ENCODE peak calls at places on chromosome 1, in seven cellular contexts. T, I, M, R, C, Z and V are unnamed samples.
A peak's percentile ranks its signal among the peaks of the same experiment; 100 is the strongest.

GRCh38 chr1:238451006-238451405 is 560.3 kb upstream of the ZP4 start:
- DNase-seq in T (no peak), I (no peak), Z (no peak), R (no peak), C (no peak), M (no peak), V (no peak)

GRCh38 chr1:244369256-244370057 is 82.3 kb downstream of the ADSS2 start:
- DNase-seq in C (peak; percentile 68), M (no peak), I (no peak), Z (no peak), T (no peak), R (no peak), V (no peak)

GRCh38 chr1:5692649-5693048 is 299.6 kb downstream of the NPHP4 start:
- DNase-seq in R (no peak), M (no peak), I (no peak), T (no peak), Z (no peak), C (peak; percentile 26), V (no peak)

GRCh38 chr1:151565500-151566189 is 25.5 kb downstream of the TUFT1 start:
- DNase-seq in T (no peak), R (no peak), M (no peak), C (no peak), Z (no peak), I (no peak), V (no peak)

GRCh38 chr1:113871597-113872113 is at the start of gene PTPN22:
- DNase-seq in M (no peak), R (peak; percentile 9), I (peak; percentile 67), Z (no peak), T (peak; percentile 11), C (peak; percentile 72), V (peak; percentile 42)

GRCh38 chr1:12180315-12180714 is 13.5 kb downstream of the TNFRSF1B start:
- DNase-seq in Z (no peak), T (peak; percentile 65), I (no peak), C (peak; percentile 65), M (peak; percentile 86), R (no peak), V (peak; percentile 66)

GRCh38 chr1:203089651-203090045 is 3.8 kb upstream of the MYOG start:
- DNase-seq in C (no peak), T (no peak), M (no peak), Z (no peak), I (no peak), R (no peak), V (no peak)

GRCh38 chr1:64171797-64172281 is 31.6 kb upstream of the UBE2U start:
- DNase-seq in I (no peak), M (no peak), R (peak; percentile 46), Z (no peak), T (no peak), C (no peak), V (peak; percentile 79)

GRCh38 chr1:170134126-170134525 is 11.6 kb upstream of the NTMT2 start:
- DNase-seq in I (no peak), T (no peak), Z (no peak), M (no peak), C (no peak), R (no peak), V (no peak)

DNA sequence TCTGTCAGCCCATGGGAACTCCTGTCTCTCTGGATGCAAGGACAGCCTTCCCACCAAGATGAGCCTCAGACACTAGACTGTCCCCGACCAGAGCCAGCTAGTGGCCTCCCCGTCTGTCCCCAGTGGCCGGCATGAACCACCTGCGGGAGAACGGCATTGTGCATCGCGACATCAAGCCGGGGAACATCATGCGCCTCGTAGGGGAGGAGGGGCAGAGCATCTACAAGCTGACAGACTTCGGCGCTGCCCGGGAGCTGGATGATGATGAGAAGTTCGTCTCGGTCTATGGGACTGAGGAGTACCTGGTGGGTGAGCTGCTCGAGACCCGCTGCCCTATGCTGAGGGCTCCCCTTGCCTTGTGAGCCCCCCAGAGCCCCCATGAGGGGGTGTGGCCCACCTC is 5.8 kb downstream of the IKBKE start:
- DNase-seq in T (no peak), R (no peak), C (no peak), M (no peak), Z (peak; percentile 64), I (no peak), V (no peak)
- TF ChIP-seq CTCF in T (no peak), R (no peak), C (no peak), M (no peak), Z (no peak), I (no peak), V (no peak)

GRCh38 chr1:232626452-232626851 is 3.5 kb downstream of the SIPA1L2 start:
- DNase-seq in Z (no peak), C (no peak), R (no peak), I (no peak), T (no peak), M (no peak), V (no peak)

GRCh38 chr1:232629250-232630046 is 485 bp downstream of the SIPA1L2 start:
- DNase-seq in R (no peak), I (no peak), Z (peak; percentile 85), C (peak; percentile 47), M (peak; percentile 70), T (peak; percentile 38), V (peak; percentile 37)

GRCh38 chr1:232627171-232627570 is 2.8 kb downstream of the SIPA1L2 start:
- DNase-seq in Z (no peak), C (no peak), M (no peak), R (no peak), I (no peak), T (no peak), V (no peak)

GRCh38 chr1:232628335-232629214 is 1.4 kb downstream of the SIPA1L2 start:
- DNase-seq in T (no peak), Z (no peak), I (no peak), R (no peak), M (no peak), C (no peak), V (peak; percentile 44)

DNA sequence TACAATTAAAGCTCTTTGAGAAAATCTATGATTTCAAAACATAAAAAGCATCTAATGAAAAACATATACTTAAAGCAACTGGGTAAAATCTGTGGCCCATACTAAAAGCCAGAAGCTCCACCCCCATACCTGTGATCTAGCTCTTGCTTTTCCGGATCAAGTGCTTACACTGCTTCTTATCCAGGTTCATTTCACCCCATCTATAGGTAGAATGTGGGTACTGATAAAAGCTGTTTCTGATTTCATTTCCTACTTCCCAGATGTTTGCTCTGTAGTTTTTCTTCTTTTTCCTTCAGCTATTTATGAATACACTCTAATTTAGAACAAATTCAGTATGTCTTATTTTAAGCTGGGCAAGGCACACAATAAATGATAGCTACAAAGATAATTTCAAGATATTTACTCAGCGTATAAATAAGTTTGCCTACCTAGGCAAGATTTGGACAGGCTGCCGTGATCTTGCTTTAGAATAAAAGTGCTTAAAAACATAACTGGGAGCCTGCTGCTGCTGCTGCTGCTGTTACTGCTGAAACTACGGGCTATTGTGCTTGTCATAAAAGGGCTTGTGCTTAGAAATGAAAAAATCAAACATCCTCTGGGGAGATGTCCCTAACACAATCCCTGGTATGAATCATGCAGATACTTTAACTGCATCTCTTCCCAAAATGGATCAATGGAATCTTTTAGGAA is 2.1 kb downstream of the SIPA1L2 start:
- DNase-seq in T (no peak), I (no peak), M (no peak), C (no peak), R (no peak), Z (no peak), V (peak; percentile 27)
- H3K4me3 ChIP-seq in T (peak overlapping the region; percentile 91), I (no peak overlapping the region), M (no peak overlapping the region), C (peak overlapping the region; percentile 98), R (peak overlapping the region; percentile 37), Z (peak overlapping the region; percentile 69), V (peak overlapping the region; percentile 70)

DNA sequence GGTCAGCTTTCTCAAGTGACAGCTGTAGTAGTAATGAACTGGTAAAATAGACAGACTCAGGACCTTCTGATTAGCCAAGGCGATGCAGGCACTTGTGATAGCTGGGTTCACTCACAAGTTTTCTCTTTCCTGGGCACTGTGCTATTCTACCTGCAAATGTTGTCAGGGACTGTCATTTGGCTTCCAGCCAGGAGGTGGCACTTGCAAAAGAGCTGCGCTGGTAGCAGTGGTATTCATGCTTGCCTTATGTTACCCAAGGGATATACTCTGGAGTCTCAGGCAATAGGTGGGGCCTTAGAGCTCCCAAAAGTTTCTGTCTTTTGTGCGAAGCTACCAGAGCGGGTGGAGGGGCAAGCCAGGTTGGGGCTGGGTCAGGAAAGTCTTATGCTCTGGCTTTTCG is 23.5 kb downstream of the IFI44 start:
- DNase-seq in I (no peak), Z (no peak), R (no peak), C (no peak), T (no peak), M (no peak), V (no peak)
- TF ChIP-seq CTCF in I (no peak), Z (no peak), R (no peak), C (no peak), T (no peak), M (no peak), V (no peak)

GRCh38 chr1:41823453-41823852 is 95.3 kb downstream of the HIVEP3 start:
- DNase-seq in M (no peak), Z (no peak), I (no peak), R (peak; percentile 54), T (no peak), C (no peak), V (no peak)

GRCh38 chr1:41822865-41823264 is 95.9 kb downstream of the HIVEP3 start:
- DNase-seq in C (no peak), M (no peak), T (no peak), R (no peak), Z (no peak), I (no peak), V (no peak)

GRCh38 chr1:41819069-41819468 is 99.7 kb downstream of the HIVEP3 start:
- DNase-seq in I (no peak), M (no peak), C (no peak), Z (no peak), R (no peak), T (no peak), V (no peak)

GRCh38 chr1:41816061-41816460 is 102.7 kb downstream of the HIVEP3 start:
- DNase-seq in M (no peak), I (no peak), C (no peak), Z (no peak), R (no peak), T (no peak), V (no peak)

GRCh38 chr1:41819843-41820242 is 98.9 kb downstream of the HIVEP3 start:
- DNase-seq in I (no peak), M (no peak), C (no peak), R (no peak), T (no peak), Z (no peak), V (no peak)
- H3K4me3 ChIP-seq in I (no peak overlapping the region), M (no peak overlapping the region), C (no peak overlapping the region), R (no peak overlapping the region), T (no peak overlapping the region), Z (no peak overlapping the region), V (no peak overlapping the region)

GRCh38 chr1:40855513-40855912 is 6.7 kb downstream of the CITED4 start:
- DNase-seq in I (no peak), Z (no peak), M (no peak), C (no peak), R (no peak), T (no peak), V (no peak)
- TF ChIP-seq CTCF in I (no peak), Z (no peak), M (no peak), C (no peak), R (no peak), T (peak; percentile 43), V (peak; percentile 44)

GRCh38 chr1:161047436-161048420 is 2.0 kb upstream of the USF1 start:
- DNase-seq in T (no peak), R (no peak), Z (no peak), M (no peak), I (no peak), C (no peak), V (no peak)
- H3K4me3 ChIP-seq in T (no peak overlapping the region), R (peak overlapping the region; percentile 66), Z (no peak overlapping the region), M (no peak overlapping the region), I (no peak overlapping the region), C (no peak overlapping the region), V (no peak overlapping the region)